ENCODE peak calls at places on chromosomes 4 and X, in eight cellular contexts. F, D, Z, U, M, P, K and G are unnamed samples.

GRCh38 chr4:6991771-6992557 is 51.2 kb upstream of the TADA2B start:
- DNase-seq in F (no peak), D (no peak), Z (peak; percentile 34), U (peak; percentile 21), M (no peak), P (no peak), K (peak; percentile 84), G (no peak)

GRCh38 chr4:120228086-120228485 is 161.4 kb upstream of the MAD2L1 start:
- DNase-seq in F (no peak), D (no peak), Z (no peak), U (no peak), M (no peak), P (no peak), K (peak; percentile 85), G (no peak)

GRCh38 chr4:56731857-56732256 is 50.8 kb upstream of the HOPX start:
- DNase-seq in F (no peak), D (peak; percentile 53), Z (no peak), U (no peak), M (no peak), P (peak; percentile 75), K (no peak), G (no peak)

GRCh38 chr4:165199286-165199685 is 8.1 kb upstream of the KLHL2 start:
- DNase-seq in F (no peak), D (no peak), Z (no peak), U (no peak), M (no peak), P (no peak), K (peak; percentile 16), G (no peak)

GRCh38 chrX:13000311-13000811 is 25.5 kb downstream of the TMSB4X start:
- DNase-seq in F (peak; percentile 74), D (no peak), Z (no peak), U (no peak), M (no peak), P (peak; percentile 50), K (no peak), G (no peak)

GRCh38 chr4:56051710-56052075 is 102.9 kb downstream of the CEP135 start:
- DNase-seq in F (no peak), D (no peak), Z (no peak), U (no peak), M (no peak), P (no peak), K (no peak), G (no peak)

GRCh38 chr4:48698029-48698901 is 81.8 kb downstream of the FRYL start:
- DNase-seq in F (peak; percentile 11), D (peak; percentile 67), Z (peak; percentile 68), U (peak; percentile 34), M (no peak), P (no peak), K (peak; percentile 94), G (peak; percentile 82)

GRCh38 chr4:35993606-35994005 is 250.7 kb downstream of the ARAP2 start:
- DNase-seq in F (no peak), D (no peak), Z (no peak), U (no peak), M (no peak), P (no peak), K (no peak), G (no peak)

GRCh38 chr4:41532336-41532735 is 5.6 kb upstream of the LIMCH1 start:
- DNase-seq in F (no peak), D (no peak), Z (no peak), U (no peak), M (no peak), P (no peak), K (no peak), G (no peak)

GRCh38 chr4:23737571-23737970 is 152.3 kb downstream of the PPARGC1A start:
- DNase-seq in F (no peak), D (no peak), Z (no peak), U (no peak), M (no peak), P (no peak), K (no peak), G (no peak)

GRCh38 chrX:53285591-53285990 is 4.2 kb upstream of the IQSEC2 start:
- DNase-seq in F (no peak), D (no peak), Z (no peak), U (no peak), M (no peak), P (no peak), K (no peak), G (no peak)
- H3K4me1 ChIP-seq in F (peaks cover 6% of the 10 kb centered on the region), D (peaks cover 30% of the 10 kb centered on the region), Z (no peaks in the 10 kb centered on the region), U (peaks cover 12% of the 10 kb centered on the region), M (peaks cover 13% of the 10 kb centered on the region), P (peaks cover 27% of the 10 kb centered on the region), K (peaks cover 41% of the 10 kb centered on the region), G (peaks cover 55% of the 10 kb centered on the region)

DNA sequence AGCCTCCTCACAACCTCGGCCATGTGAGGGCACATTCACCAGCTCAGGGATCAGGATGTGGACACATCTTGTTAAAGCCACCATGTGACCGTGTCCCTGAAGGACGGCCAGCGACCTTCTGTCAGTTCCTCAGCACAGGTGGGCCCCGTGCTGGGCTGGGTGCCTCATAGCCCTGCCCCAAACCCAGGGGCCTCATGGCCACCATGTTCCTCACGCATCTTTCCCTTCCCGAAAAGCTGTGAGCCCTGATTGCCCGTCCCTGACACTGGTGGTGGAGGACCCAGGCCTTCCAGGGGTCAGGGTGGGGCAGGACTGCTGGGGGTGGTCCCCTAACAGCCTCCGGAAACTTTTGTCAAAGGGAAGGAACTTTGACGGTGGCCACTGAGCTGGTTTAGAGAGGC is 60.1 kb upstream of the ADRA2C start:
- DNase-seq in F (no peak), D (no peak), Z (no peak), U (peak; percentile 1), M (no peak), P (peak; percentile 35), K (no peak), G (no peak)
- H3K4me1 ChIP-seq in F (no peaks in the 10 kb centered on the region), D (no peaks in the 10 kb centered on the region), Z (no peaks in the 10 kb centered on the region), U (peaks cover 19% of the 10 kb centered on the region), M (peaks cover 21% of the 10 kb centered on the region), P (no peaks in the 10 kb centered on the region), K (no peaks in the 10 kb centered on the region), G (no peaks in the 10 kb centered on the region)

GRCh38 chr4:98519268-98519993 is 139.0 kb downstream of the TSPAN5 start:
- DNase-seq in F (no peak), D (no peak), Z (no peak), U (no peak), M (no peak), P (no peak), K (peak; percentile 75), G (no peak)

GRCh38 chr4:98522062-98522461 is 136.3 kb downstream of the TSPAN5 start:
- DNase-seq in F (no peak), D (no peak), Z (no peak), U (no peak), M (no peak), P (no peak), K (no peak), G (no peak)

GRCh38 chr4:98521486-98521885 is 136.9 kb downstream of the TSPAN5 start:
- DNase-seq in F (no peak), D (no peak), Z (no peak), U (no peak), M (no peak), P (no peak), K (no peak), G (no peak)

GRCh38 chr4:98524271-98524670 is 134.1 kb downstream of the TSPAN5 start:
- DNase-seq in F (no peak), D (no peak), Z (no peak), U (no peak), M (no peak), P (no peak), K (no peak), G (no peak)

DNA sequence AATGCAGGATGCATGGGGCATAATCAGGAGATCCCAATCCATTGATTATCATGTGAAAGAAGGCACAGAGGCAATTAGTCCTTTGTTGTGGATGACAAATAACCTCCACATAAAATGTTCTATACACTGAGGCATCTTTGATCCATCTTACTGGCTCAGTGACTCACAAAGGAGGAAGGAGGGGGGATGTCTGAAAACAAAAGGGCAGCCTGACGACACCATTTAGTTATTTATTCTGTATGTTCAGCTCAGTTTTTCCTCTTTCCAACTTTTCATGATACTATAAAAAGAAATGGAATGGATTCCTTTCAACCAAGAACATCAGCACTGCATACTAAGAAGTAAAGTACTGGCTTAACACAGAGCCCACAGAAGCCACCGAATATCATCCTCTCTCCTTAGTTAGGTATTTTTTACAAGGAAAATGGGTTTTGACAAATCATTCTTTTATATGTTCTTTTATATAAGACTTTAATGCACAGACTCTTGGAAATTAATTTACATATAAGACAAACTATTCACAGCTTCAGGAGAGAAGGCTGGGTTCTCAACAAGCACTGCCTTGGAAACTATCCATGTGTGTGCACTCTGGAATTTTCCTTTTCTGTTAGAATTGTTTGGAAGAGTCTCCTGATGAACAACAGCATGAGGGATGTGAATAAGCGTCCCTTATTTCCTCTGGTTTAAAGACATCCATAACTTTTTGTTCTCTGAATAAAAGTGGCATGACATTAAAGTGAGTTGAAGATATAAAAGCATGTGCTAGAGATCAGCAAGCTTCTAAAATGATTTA is 135.6 kb downstream of the TSPAN5 start:
- DNase-seq in F (no peak), D (no peak), Z (no peak), U (no peak), M (no peak), P (no peak), K (peak; percentile 87), G (no peak)
- H3K4me1 ChIP-seq in F (no peaks in the 10 kb centered on the region), D (peaks cover 3% of the 10 kb centered on the region), Z (no peaks in the 10 kb centered on the region), U (no peaks in the 10 kb centered on the region), M (no peaks in the 10 kb centered on the region), P (no peaks in the 10 kb centered on the region), K (peaks cover 44% of the 10 kb centered on the region), G (no peaks in the 10 kb centered on the region)

DNA sequence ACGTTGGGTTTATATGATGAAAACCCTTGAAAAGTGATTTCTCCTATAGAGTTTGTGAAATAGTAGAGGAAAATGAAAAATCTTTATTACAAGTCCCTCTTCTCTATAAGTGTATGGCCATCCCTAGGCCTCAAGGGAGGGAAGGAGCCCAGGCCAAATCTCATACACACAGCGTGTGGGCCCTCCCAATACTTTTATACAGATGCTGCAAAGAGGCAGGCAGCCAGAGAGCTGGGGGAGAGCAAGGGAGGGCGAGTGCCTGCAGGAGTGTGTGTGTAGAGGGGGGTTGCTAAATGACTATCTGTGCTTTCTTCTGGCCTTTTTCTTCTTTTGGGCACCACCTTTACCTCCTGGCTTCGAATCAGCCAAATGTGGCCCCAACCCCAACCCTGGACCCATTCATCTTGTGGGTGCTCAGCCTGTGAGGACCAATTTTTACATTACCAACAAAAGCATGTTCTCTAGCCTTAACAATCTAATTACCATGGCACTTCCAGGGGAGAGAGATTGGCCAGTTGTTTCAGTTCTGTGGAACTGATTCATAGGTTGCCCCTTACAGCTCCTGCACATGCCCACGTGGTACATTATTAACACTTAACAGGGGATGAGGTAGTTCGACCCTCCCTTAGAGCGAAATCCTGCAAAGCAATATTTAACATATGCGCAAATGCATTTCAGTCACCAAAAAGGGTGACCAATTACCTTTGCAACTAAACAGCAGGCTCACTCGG is 2.0 kb downstream of the GPC3 start:
- DNase-seq in F (no peak), D (no peak), Z (no peak), U (no peak), M (no peak), P (no peak), K (no peak), G (no peak)
- H3K4me1 ChIP-seq in F (no peaks in the 10 kb centered on the region), D (no peaks in the 10 kb centered on the region), Z (no peaks in the 10 kb centered on the region), U (no peaks in the 10 kb centered on the region), M (no peaks in the 10 kb centered on the region), P (no peaks in the 10 kb centered on the region), K (peaks cover 30% of the 10 kb centered on the region), G (no peaks in the 10 kb centered on the region)

DNA sequence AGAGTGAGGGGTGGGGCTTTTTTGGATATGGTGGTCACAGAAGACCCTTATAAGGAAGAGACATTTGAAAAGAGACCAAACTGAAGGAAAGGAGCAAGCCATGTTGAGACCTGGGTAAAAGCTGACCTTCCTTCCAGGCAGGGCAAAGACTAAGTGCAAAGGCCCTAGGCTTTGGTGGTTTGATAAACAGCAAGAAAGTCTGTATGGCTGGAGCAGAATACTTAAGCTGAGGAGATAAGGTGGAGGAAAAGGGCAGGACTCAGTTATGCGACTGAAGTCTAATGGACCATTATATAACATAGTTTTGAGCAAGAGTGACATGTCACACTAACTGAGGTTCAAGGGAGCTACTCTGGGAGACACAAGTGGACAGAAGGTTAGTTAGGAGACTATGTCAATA is 20.0 kb downstream of the SH3RF1 start:
- DNase-seq in F (no peak), D (no peak), Z (no peak), U (no peak), M (no peak), P (no peak), K (no peak), G (no peak)
- H3K4me1 ChIP-seq in F (no peaks in the 10 kb centered on the region), D (peaks cover 59% of the 10 kb centered on the region), Z (peaks cover 46% of the 10 kb centered on the region), U (peaks cover 50% of the 10 kb centered on the region), M (peaks cover 54% of the 10 kb centered on the region), P (peaks cover 76% of the 10 kb centered on the region), K (peaks cover 51% of the 10 kb centered on the region), G (peaks cover 64% of the 10 kb centered on the region)